ENCODE peak calls at places on chromosomes 5 and 9, in five cellular contexts. R is activated effector memory CD4-positive, alpha-beta T cell treated with anti-CD3 and anti-CD28 coated beads, Interleukin-2, amount 50 U/mL, for 16 hours; U is progenitor cell of endocrine pancreas; M is nucleus accumbens; F is GM12865. X is an unnamed sample.

GRCh38 chr5:79684782-79685181 is 4.9 kb upstream of the CMYA5 start:
- DNase-seq in R (no peak), U (no peak), M (no peak), F (no peak), X (no peak)

GRCh38 chr9:33168941-33169544 is 1.9 kb upstream of the B4GALT1 start:
- DNase-seq in U (no peak), R (no peak), F (no peak), M (no peak), X (peak)

GRCh38 chr5:77015938-77016569 is 14.2 kb upstream of the AGGF1 start:
- DNase-seq in F (peak), M (no peak), U (no peak), R (no peak), X (no peak)

GRCh38 chr5:31823477-31823876 is 184.5 kb downstream of the PDZD2 start:
- DNase-seq in F (no peak), M (no peak), R (no peak), U (no peak), X (no peak)

GRCh38 chr5:139459451-139459934 is 3.0 kb downstream of the ECSCR start:
- DNase-seq in U (no peak), F (peak), R (peak), M (no peak), X (no peak)

GRCh38 chr5:98771389-98772109 is 1.9 kb upstream of the RGMB start:
- DNase-seq in F (peak), M (peak), U (peak), R (peak), X (peak)

GRCh38 chr5:1002836-1003235 is 5.8 kb upstream of the NKD2 start:
- DNase-seq in F (no peak), M (no peak), R (peak), U (no peak), X (peak)

GRCh38 chr9:121563881-121564460 is 64.3 kb upstream of the GGTA1 start:
- DNase-seq in R (no peak), F (no peak), M (no peak), U (no peak), X (no peak)

GRCh38 chr9:136943291-136944093 is 1.0 kb downstream of the FBXW5 start:
- DNase-seq in M (no peak), R (peak), F (peak), U (no peak), X (no peak)

GRCh38 chr9:87612536-87612935 is 113.4 kb upstream of the CTSL start:
- DNase-seq in M (no peak), R (no peak), F (no peak), U (no peak), X (no peak)

GRCh38 chr5:82105457-82105856 is 133.6 kb downstream of the ATG10 start:
- DNase-seq in F (peak), R (no peak), U (no peak), M (no peak), X (no peak)

GRCh38 chr5:109404428-109404960 is 5.3 kb downstream of the PJA2 start:
- DNase-seq in M (no peak), U (no peak), F (no peak), R (no peak), X (no peak)

GRCh38 chr5:150142800-150143724 is 12.6 kb downstream of the PDGFRB start:
- DNase-seq in M (no peak), F (no peak), R (no peak), U (no peak), X (peak)

GRCh38 chr5:115179959-115180709 is 10.4 kb upstream of the TRIM36 start:
- DNase-seq in F (peak), R (peak), M (no peak), U (peak), X (no peak)

GRCh38 chr5:151925396-151925750 is 722 bp upstream of the GLRA1 start:
- DNase-seq in F (no peak), M (no peak), U (no peak), R (no peak), X (no peak)

GRCh38 chr9:91825422-91825821 is 124.6 kb downstream of the ROR2 start:
- DNase-seq in F (no peak), M (no peak), U (no peak), R (peak), X (no peak)

GRCh38 chr5:142831019-142831403 is 60.8 kb downstream of the ARHGAP26 start:
- DNase-seq in U (no peak), R (no peak), F (no peak), M (no peak), X (no peak)

X was measured in ureter.